ENCODE peak calls at places on chromosome 16, in four cellular contexts. Q is IMR-90, S is H1, F is mesendoderm. Z is an unnamed sample.

GRCh38 chr16:12420661-12421209 is 383.0 kb downstream of the CPPED1 start:
- DNase-seq in S (no peak), Q (no peak), F (peak), Z (no peak)

GRCh38 chr16:82137819-82138177 is 32.2 kb downstream of the MPHOSPH6 start:
- DNase-seq in S (no peak), Q (no peak), F (no peak), Z (no peak)

GRCh38 chr16:64947651-64948050 is 174.2 kb downstream of the CDH11 start:
- DNase-seq in F (no peak), S (no peak), Q (no peak), Z (no peak)

GRCh38 chr16:11538880-11539279 is 47.8 kb downstream of the LITAF start:
- DNase-seq in F (no peak), S (no peak), Q (no peak), Z (no peak)

GRCh38 chr16:12646490-12647274 is 157.0 kb downstream of the CPPED1 start:
- DNase-seq in S (no peak), F (peak), Q (no peak), Z (no peak)

GRCh38 chr16:53111078-53111776 is 56.4 kb downstream of the CHD9 start:
- DNase-seq in S (no peak), Q (peak), F (no peak), Z (no peak)

GRCh38 chr16:86521236-86522197 is 11.2 kb downstream of the FOXF1 start:
- DNase-seq in Q (no peak), S (no peak), F (no peak), Z (no peak)

GRCh38 chr16:27400751-27401620 is 988 bp upstream of the IL21R start:
- DNase-seq in S (no peak), Q (peak), F (no peak), Z (no peak)

GRCh38 chr16:4556112-4556511 is at the start of gene C16orf96:
- DNase-seq in Q (no peak), S (no peak), F (peak), Z (no peak)

DNA sequence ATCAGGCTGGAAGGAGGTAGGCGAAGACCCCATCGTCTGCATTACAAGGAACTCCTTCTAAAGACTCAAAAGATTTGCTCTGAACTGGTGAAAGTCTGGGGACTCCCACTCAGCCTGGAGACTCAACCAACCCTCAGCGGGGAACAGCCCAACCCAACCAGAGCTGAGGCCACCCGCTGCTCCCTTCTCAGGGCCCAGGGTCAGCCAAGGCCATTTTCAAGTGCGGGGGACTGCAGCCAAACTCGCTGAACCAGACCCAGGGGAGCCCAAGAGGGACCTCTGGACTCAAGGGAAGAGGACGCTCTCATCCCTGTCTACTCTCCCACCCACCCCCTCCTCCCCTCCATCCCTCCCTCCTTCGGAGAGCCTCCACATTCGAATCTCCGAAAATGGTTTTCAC is 24.1 kb downstream of the XYLT1 start:
- DNase-seq in Q (no peak), S (no peak), F (no peak), Z (no peak)
- H4K8ac ChIP-seq in Q (no peak), S (no peak), F (no peak), Z (no peak)

DNA sequence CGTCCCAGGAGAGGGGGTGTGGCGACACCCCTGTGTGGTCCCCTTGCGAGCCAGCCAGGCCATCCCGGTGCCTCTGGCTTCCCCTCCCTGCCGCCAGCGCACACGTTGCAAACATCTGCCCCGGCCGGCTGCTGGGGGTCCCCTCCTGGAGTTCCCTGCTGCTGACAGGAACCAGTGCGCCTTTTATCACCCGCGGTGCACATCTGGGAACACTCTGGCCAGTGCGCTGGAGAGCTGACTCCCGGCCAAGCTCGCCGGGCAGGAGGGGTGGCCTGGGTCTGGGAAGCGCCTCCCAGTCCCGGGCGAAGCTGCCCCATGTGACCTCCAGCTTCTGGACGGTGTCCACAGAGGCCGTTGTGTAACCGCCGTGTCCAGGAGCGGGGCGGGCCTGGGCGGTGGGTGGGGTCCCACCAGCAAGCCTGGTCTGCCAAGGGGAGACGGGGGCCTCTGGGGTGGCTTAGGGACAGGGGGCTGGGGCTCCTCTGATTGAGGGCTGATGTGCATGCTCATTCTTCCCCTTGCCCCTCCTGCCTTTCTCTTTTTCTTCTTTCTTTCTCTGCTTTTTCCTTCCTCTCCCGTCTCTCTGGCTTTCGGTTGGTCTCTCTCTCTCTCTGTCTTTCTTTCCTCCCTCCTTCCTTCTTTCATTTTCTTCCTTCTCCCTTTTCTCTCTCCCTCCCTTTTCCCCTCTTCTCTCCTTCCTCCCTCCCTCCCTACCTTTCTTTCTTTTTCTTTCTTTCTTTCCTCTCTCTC is 25.2 kb upstream of the CIBAR2 start:
- DNase-seq in S (no peak), F (no peak), Q (peak), Z (no peak)
- H3K4ac ChIP-seq in S (no peak), F (no peak), Q (peak), Z (no peak)

GRCh38 chr16:15950869-15951268 is 1.5 kb downstream of the ABCC1 start:
- DNase-seq in S (no peak), Q (no peak), F (no peak), Z (no peak)

GRCh38 chr16:15947983-15948509 is 1.4 kb upstream of the ABCC1 start:
- DNase-seq in Q (no peak), F (no peak), S (no peak), Z (no peak)

GRCh38 chr16:15950167-15950854 is 895 bp downstream of the ABCC1 start:
- DNase-seq in F (peak), Q (peak), S (no peak), Z (no peak)

GRCh38 chr16:15949210-15950166 is at the start of gene ABCC1:
- DNase-seq in S (peak), Q (no peak), F (peak), Z (peak)

GRCh38 chr16:15948532-15949209 is 745 bp upstream of the ABCC1 start:
- DNase-seq in S (no peak), F (no peak), Q (no peak), Z (no peak)
- H4K8ac ChIP-seq in S (peak), F (no peak), Q (peak), Z (no peak)

DNA sequence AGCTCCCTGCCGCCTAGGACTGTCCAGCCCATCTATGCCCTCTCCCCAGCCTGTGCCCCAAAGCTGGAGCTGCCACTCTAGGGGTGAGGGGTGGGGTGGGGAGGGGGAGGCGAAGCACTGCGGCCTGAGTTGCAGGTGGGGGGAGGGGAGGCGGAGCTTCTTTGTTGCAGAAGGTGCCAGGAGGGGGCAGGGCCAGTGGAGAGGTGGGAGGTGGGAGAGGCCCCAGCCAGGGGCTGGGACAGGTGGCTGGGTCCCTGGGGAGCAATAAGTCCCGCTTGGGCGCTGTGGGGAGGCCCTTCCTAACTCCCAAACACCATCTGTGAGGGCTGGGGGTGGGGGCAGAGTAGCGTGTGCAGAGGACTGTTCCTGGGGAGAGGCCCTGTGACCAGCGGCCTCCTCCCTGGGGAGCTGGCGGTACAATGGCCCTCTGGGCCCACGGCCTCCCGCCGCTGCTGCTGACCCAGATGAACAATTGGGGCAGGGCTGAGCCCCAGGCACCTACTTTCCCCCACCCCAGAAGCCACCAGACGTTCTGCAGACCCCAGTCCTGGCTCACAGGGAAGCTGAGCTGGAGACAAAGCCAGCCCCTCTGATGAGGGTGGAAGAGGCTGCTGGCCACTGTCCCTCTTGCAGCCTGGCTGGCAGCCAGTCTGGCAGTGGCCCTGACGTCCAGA is 2.2 kb upstream of the NTN3 start:
- DNase-seq in Q (no peak), F (no peak), S (peak), Z (no peak)
- H3K4ac ChIP-seq in Q (no peak), F (no peak), S (peak), Z (no peak)

GRCh38 chr16:57510016-57510871 is 24.0 kb upstream of the DOK4 start:
- DNase-seq in S (no peak), F (peak), Q (no peak), Z (no peak)
- H4K8ac ChIP-seq in S (no peak), F (no peak), Q (no peak), Z (no peak)

DNA sequence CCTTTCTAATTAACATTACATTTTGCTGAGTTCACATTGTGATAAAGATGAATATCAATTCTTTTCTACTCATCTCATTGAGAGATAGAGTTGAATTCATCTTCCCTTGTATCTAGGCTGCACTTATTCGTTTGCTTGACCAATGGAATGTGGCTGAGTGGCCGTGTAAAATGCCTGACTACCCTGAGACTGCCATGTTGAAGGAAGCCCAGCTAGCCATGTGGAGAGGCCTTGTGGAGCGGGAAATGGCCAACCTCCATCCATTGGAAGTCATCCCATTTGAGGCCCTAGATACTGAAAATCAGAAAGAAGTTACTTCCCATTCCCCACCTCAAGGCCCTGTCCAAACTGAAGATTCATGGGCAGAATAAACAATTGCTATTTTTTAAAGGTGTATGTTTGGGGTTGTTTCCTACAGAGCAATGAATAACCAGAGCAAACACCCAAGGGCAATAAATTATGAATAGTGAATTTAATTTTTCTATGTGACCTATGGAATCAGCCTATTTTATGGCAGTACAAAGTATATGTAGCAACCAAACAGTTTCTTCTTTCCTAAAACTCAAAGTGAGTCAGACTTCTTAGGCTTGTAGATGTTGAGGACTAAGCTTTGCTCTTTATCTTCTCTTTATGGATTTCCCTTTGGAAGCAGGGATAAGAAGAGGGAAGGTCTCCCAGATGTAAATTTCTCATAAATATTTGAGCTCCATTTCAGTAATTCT is 545.1 kb downstream of the MAF start:
- DNase-seq in F (no peak), S (no peak), Q (no peak), Z (no peak)
- H3K4ac ChIP-seq in F (no peak), S (peak), Q (no peak), Z (no peak)

DNA sequence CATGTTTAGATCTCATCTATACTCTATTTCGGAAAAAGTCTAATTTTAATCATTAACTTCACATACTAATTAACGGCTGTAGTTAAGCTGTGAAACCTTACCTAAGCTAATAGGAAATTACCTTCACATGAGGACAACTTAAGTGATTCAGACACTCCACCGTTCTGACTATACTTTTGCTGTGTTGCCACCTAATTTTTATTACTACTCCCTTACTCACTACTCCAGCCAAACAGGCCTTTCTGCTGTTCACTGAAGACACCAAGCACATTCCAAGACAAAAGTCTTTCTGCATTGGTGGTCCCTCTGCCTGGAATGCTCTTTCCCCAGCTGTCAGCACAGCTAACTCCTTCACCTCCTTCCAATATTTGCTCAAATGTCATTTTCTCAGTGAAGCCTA is 1.3 kb downstream of the CMTR2 start:
- DNase-seq in Q (no peak), S (no peak), F (peak), Z (no peak)
- H4K8ac ChIP-seq in Q (no peak), S (no peak), F (no peak), Z (no peak)